ENCODE peak calls at places on chromosomes 16 and 17, in ten cellular contexts. One of them, this sample, is unnamed.

GRCh38 chr17:19022747-19023146 is 18.2 kb upstream of the FAM83G start:
- DNase-seq in stomach: no peak
- DNase-seq in HCT116: no peak
- DNase-seq in H1: no peak
- DNase-seq in right lobe of liver: peak; percentile 41
- DNase-seq in esophagus squamous epithelium: no peak
- DNase-seq in endothelial cell of umbilical vein: no peak
- DNase-seq in heart left ventricle: no peak
- DNase-seq in esophagus muscularis mucosa: no peak
- DNase-seq in A549: no peak
- DNase-seq in this sample: no peak

GRCh38 chr16:72974142-72974769 is 73.7 kb downstream of the ZFHX3 start:
- DNase-seq in H1: no peak
- DNase-seq in stomach: peak; percentile 60
- DNase-seq in heart left ventricle: no peak
- DNase-seq in esophagus squamous epithelium: no peak
- DNase-seq in esophagus muscularis mucosa: no peak
- DNase-seq in endothelial cell of umbilical vein: peak; percentile 90
- DNase-seq in HCT116: no peak
- DNase-seq in right lobe of liver: peak; percentile 71
- DNase-seq in A549: no peak
- DNase-seq in this sample: no peak

GRCh38 chr17:8739104-8739503 is 5.5 kb downstream of the CCDC42 start:
- DNase-seq in A549: no peak
- DNase-seq in stomach: no peak
- DNase-seq in right lobe of liver: no peak
- DNase-seq in endothelial cell of umbilical vein: no peak
- DNase-seq in esophagus squamous epithelium: no peak
- DNase-seq in H1: no peak
- DNase-seq in HCT116: no peak
- DNase-seq in heart left ventricle: no peak
- DNase-seq in esophagus muscularis mucosa: no peak
- DNase-seq in this sample: no peak

GRCh38 chr16:89452925-89453324 is 37.4 kb downstream of the ANKRD11 start:
- DNase-seq in heart left ventricle: no peak
- DNase-seq in esophagus muscularis mucosa: no peak
- DNase-seq in endothelial cell of umbilical vein: no peak
- DNase-seq in esophagus squamous epithelium: no peak
- DNase-seq in HCT116: no peak
- DNase-seq in right lobe of liver: no peak
- DNase-seq in H1: no peak
- DNase-seq in stomach: no peak
- DNase-seq in A549: no peak
- DNase-seq in this sample: no peak

GRCh38 chr17:66451188-66452149 is 149.1 kb downstream of the PRKCA start:
- DNase-seq in HCT116: no peak
- DNase-seq in esophagus squamous epithelium: no peak
- DNase-seq in esophagus muscularis mucosa: no peak
- DNase-seq in heart left ventricle: no peak
- DNase-seq in A549: peak; percentile 62
- DNase-seq in endothelial cell of umbilical vein: no peak
- DNase-seq in right lobe of liver: peak; percentile 81
- DNase-seq in stomach: peak; percentile 40
- DNase-seq in H1: no peak
- DNase-seq in this sample: no peak

GRCh38 chr17:51260960-51261958 is 913 bp downstream of the UTP18 start:
- DNase-seq in heart left ventricle: peak; percentile 68
- DNase-seq in right lobe of liver: peak; percentile 79
- DNase-seq in esophagus squamous epithelium: no peak
- DNase-seq in stomach: peak; percentile 74
- DNase-seq in esophagus muscularis mucosa: peak; percentile 91
- DNase-seq in HCT116: peak; percentile 35
- DNase-seq in H1: peak; percentile 47
- DNase-seq in A549: no peak
- DNase-seq in endothelial cell of umbilical vein: peak; percentile 53
- DNase-seq in this sample: peak; percentile 42

GRCh38 chr16:74760007-74760767 is 14.4 kb downstream of the FA2H start:
- DNase-seq in HCT116: no peak
- DNase-seq in right lobe of liver: peak; percentile 22
- DNase-seq in esophagus muscularis mucosa: no peak
- DNase-seq in H1: no peak
- DNase-seq in heart left ventricle: no peak
- DNase-seq in esophagus squamous epithelium: no peak
- DNase-seq in A549: peak; percentile 85
- DNase-seq in stomach: no peak
- DNase-seq in endothelial cell of umbilical vein: peak; percentile 37
- DNase-seq in this sample: no peak

GRCh38 chr17:2844386-2844785 is 48.1 kb downstream of the RAP1GAP2 start:
- DNase-seq in esophagus squamous epithelium: no peak
- DNase-seq in heart left ventricle: no peak
- DNase-seq in right lobe of liver: no peak
- DNase-seq in stomach: no peak
- DNase-seq in HCT116: no peak
- DNase-seq in A549: peak; percentile 96
- DNase-seq in esophagus muscularis mucosa: no peak
- DNase-seq in endothelial cell of umbilical vein: no peak
- DNase-seq in H1: no peak
- DNase-seq in this sample: no peak

GRCh38 chr16:592518-593306 is 2.8 kb downstream of the RAB40C start:
- DNase-seq in endothelial cell of umbilical vein: no peak
- DNase-seq in esophagus muscularis mucosa: no peak
- DNase-seq in HCT116: no peak
- DNase-seq in A549: no peak
- DNase-seq in esophagus squamous epithelium: no peak
- DNase-seq in right lobe of liver: peak; percentile 86
- DNase-seq in H1: no peak
- DNase-seq in stomach: peak; percentile 73
- DNase-seq in heart left ventricle: no peak
- DNase-seq in this sample: no peak

GRCh38 chr17:29740017-29740416 is 117.3 kb upstream of the CORO6 start:
- DNase-seq in HCT116: no peak
- DNase-seq in A549: no peak
- DNase-seq in heart left ventricle: no peak
- DNase-seq in right lobe of liver: no peak
- DNase-seq in esophagus squamous epithelium: no peak
- DNase-seq in esophagus muscularis mucosa: no peak
- DNase-seq in endothelial cell of umbilical vein: peak; percentile 12
- DNase-seq in H1: no peak
- DNase-seq in stomach: no peak
- DNase-seq in this sample: no peak

GRCh38 chr17:59618894-59619312 is 792 bp upstream of the CLTC start:
- DNase-seq in A549: no peak
- DNase-seq in esophagus muscularis mucosa: no peak
- DNase-seq in stomach: no peak
- DNase-seq in HCT116: no peak
- DNase-seq in esophagus squamous epithelium: no peak
- DNase-seq in H1: no peak
- DNase-seq in endothelial cell of umbilical vein: no peak
- DNase-seq in right lobe of liver: no peak
- DNase-seq in heart left ventricle: peak; percentile 93
- DNase-seq in this sample: no peak

GRCh38 chr17:1511290-1511689 is 5.1 kb downstream of the INPP5K start:
- DNase-seq in esophagus muscularis mucosa: no peak
- DNase-seq in HCT116: no peak
- DNase-seq in esophagus squamous epithelium: no peak
- DNase-seq in right lobe of liver: no peak
- DNase-seq in heart left ventricle: peak; percentile 77
- DNase-seq in stomach: no peak
- DNase-seq in H1: no peak
- DNase-seq in endothelial cell of umbilical vein: peak; percentile 75
- DNase-seq in A549: no peak
- DNase-seq in this sample: no peak

GRCh38 chr17:45395569-45396415 is 36.9 kb downstream of the ARHGAP27 start:
- DNase-seq in esophagus muscularis mucosa: no peak
- DNase-seq in H1: no peak
- DNase-seq in esophagus squamous epithelium: no peak
- DNase-seq in stomach: no peak
- DNase-seq in HCT116: no peak
- DNase-seq in right lobe of liver: peak; percentile 56
- DNase-seq in heart left ventricle: no peak
- DNase-seq in A549: no peak
- DNase-seq in endothelial cell of umbilical vein: no peak
- DNase-seq in this sample: no peak

GRCh38 chr17:77320501-77321256 is 179.9 kb downstream of the SEC14L1 start:
- DNase-seq in endothelial cell of umbilical vein: no peak
- DNase-seq in right lobe of liver: peak; percentile 58
- DNase-seq in H1: no peak
- DNase-seq in esophagus squamous epithelium: no peak
- DNase-seq in heart left ventricle: no peak
- DNase-seq in A549: peak; percentile 52
- DNase-seq in HCT116: no peak
- DNase-seq in stomach: no peak
- DNase-seq in esophagus muscularis mucosa: no peak
- DNase-seq in this sample: peak; percentile 61
- TF ChIP-seq POLR2A in endothelial cell of umbilical vein: no peak
- TF ChIP-seq POLR2A in right lobe of liver: no peak
- TF ChIP-seq POLR2A in H1: no peak
- TF ChIP-seq POLR2A in esophagus squamous epithelium: no peak
- TF ChIP-seq POLR2A in heart left ventricle: no peak
- TF ChIP-seq POLR2A in A549: no peak
- TF ChIP-seq POLR2A in HCT116: no peak
- TF ChIP-seq POLR2A in stomach: no peak
- TF ChIP-seq POLR2A in esophagus muscularis mucosa: no peak
- TF ChIP-seq POLR2A in this sample: no peak

DNA sequence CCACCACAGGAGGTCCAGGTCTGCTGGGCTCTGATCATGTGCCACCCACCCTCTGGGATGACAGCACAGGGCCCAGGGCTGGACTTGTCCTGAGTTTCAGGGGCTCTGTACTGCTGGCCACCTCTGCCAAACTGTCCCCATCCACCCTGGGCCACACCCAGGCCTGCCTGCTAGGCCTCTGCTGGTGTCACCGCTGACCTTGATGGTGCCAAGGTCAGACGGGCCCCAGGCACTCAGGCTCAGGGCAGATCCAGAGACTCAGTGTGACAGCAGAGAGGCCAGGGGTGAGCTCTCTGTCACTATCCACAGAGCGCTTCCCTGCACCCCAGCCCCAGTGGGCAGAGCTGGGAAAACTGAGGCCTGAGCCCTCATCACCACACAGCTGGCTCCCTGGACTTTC is 75.6 kb downstream of the RMI2 start:
- DNase-seq in right lobe of liver: peak; percentile 46
- DNase-seq in heart left ventricle: no peak
- DNase-seq in esophagus squamous epithelium: no peak
- DNase-seq in endothelial cell of umbilical vein: no peak
- DNase-seq in stomach: no peak
- DNase-seq in A549: no peak
- DNase-seq in esophagus muscularis mucosa: no peak
- DNase-seq in HCT116: no peak
- DNase-seq in H1: no peak
- DNase-seq in this sample: no peak
- TF ChIP-seq CTCF in right lobe of liver: no peak
- TF ChIP-seq CTCF in heart left ventricle: no peak
- TF ChIP-seq CTCF in esophagus squamous epithelium: no peak
- TF ChIP-seq CTCF in endothelial cell of umbilical vein: no peak
- TF ChIP-seq CTCF in stomach: no peak
- TF ChIP-seq CTCF in A549: no peak
- TF ChIP-seq CTCF in esophagus muscularis mucosa: no peak
- TF ChIP-seq CTCF in HCT116: no peak
- TF ChIP-seq CTCF in H1: no peak
- TF ChIP-seq CTCF in this sample: no peak

GRCh38 chr17:5234645-5235576 is at the start of gene SCIMP:
- DNase-seq in esophagus muscularis mucosa: no peak
- DNase-seq in H1: no peak
- DNase-seq in A549: no peak
- DNase-seq in right lobe of liver: peak; percentile 58
- DNase-seq in heart left ventricle: peak; percentile 49
- DNase-seq in HCT116: no peak
- DNase-seq in endothelial cell of umbilical vein: no peak
- DNase-seq in esophagus squamous epithelium: no peak
- DNase-seq in stomach: no peak
- DNase-seq in this sample: no peak
- TF ChIP-seq POLR2A in esophagus muscularis mucosa: no peak
- TF ChIP-seq POLR2A in H1: no peak
- TF ChIP-seq POLR2A in A549: no peak
- TF ChIP-seq POLR2A in right lobe of liver: peak; percentile 36
- TF ChIP-seq POLR2A in heart left ventricle: no peak
- TF ChIP-seq POLR2A in HCT116: no peak
- TF ChIP-seq POLR2A in endothelial cell of umbilical vein: no peak
- TF ChIP-seq POLR2A in esophagus squamous epithelium: no peak
- TF ChIP-seq POLR2A in stomach: no peak
- TF ChIP-seq POLR2A in this sample: no peak

GRCh38 chr16:67180166-67180565 is 3.6 kb downstream of the MATCAP1 start:
- DNase-seq in stomach: no peak
- DNase-seq in right lobe of liver: no peak
- DNase-seq in HCT116: no peak
- DNase-seq in endothelial cell of umbilical vein: no peak
- DNase-seq in H1: no peak
- DNase-seq in A549: no peak
- DNase-seq in esophagus muscularis mucosa: no peak
- DNase-seq in heart left ventricle: no peak
- DNase-seq in esophagus squamous epithelium: no peak
- DNase-seq in this sample: no peak

GRCh38 chr16:67181346-67181745 is 2.4 kb downstream of the MATCAP1 start:
- DNase-seq in esophagus squamous epithelium: no peak
- DNase-seq in A549: no peak
- DNase-seq in heart left ventricle: no peak
- DNase-seq in stomach: no peak
- DNase-seq in endothelial cell of umbilical vein: peak; percentile 69
- DNase-seq in esophagus muscularis mucosa: no peak
- DNase-seq in H1: no peak
- DNase-seq in right lobe of liver: no peak
- DNase-seq in HCT116: no peak
- DNase-seq in this sample: peak; percentile 76

GRCh38 chr16:67177743-67178699 is 5.7 kb downstream of the MATCAP1 start:
- DNase-seq in stomach: peak; percentile 88
- DNase-seq in right lobe of liver: peak; percentile 86
- DNase-seq in H1: peak; percentile 87
- DNase-seq in esophagus squamous epithelium: no peak
- DNase-seq in endothelial cell of umbilical vein: peak; percentile 42
- DNase-seq in HCT116: peak; percentile 93
- DNase-seq in heart left ventricle: no peak
- DNase-seq in A549: peak; percentile 76
- DNase-seq in esophagus muscularis mucosa: no peak
- DNase-seq in this sample: no peak

GRCh38 chr16:67182288-67182687 is 1.5 kb downstream of the MATCAP1 start:
- DNase-seq in heart left ventricle: no peak
- DNase-seq in HCT116: no peak
- DNase-seq in esophagus muscularis mucosa: no peak
- DNase-seq in H1: no peak
- DNase-seq in endothelial cell of umbilical vein: no peak
- DNase-seq in A549: no peak
- DNase-seq in stomach: no peak
- DNase-seq in esophagus squamous epithelium: no peak
- DNase-seq in right lobe of liver: no peak
- DNase-seq in this sample: no peak

DNA sequence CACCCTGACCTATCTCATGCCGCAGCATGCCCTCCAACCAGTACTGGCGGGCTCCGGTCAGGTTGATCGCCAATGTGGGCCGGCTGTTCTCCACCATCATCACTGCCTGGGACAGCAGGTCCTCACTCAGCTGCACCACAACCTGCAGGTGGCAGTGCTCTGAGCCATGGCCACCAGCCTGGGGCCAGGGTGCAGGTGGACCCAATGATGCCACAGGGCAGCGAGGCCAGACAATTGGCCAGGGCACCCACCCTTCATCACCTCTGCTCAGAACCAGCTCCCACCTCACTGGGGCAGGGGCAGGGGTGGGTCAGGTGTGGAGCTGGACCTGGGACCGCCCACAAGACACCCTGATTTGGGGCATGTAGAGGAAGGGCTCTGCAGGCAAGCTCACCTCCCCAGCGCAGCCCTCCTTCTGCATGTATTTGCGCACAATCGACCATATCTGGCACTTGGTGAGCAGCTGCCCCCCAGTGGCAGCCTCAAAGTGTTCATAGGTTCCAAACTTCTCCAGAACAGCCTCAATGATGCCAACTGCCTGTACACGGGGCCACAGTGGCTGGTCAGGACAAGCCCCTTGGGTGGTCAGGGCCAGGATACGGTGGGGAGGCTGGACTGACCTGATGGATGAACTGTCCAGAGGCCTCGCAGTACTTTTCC is 4.2 kb downstream of the MATCAP1 start:
- DNase-seq in HCT116: no peak
- DNase-seq in endothelial cell of umbilical vein: no peak
- DNase-seq in stomach: no peak
- DNase-seq in right lobe of liver: no peak
- DNase-seq in heart left ventricle: no peak
- DNase-seq in esophagus squamous epithelium: no peak
- DNase-seq in A549: peak; percentile 57
- DNase-seq in esophagus muscularis mucosa: no peak
- DNase-seq in H1: no peak
- DNase-seq in this sample: no peak
- TF ChIP-seq CTCF in HCT116: peak; percentile 39
- TF ChIP-seq CTCF in endothelial cell of umbilical vein: no peak
- TF ChIP-seq CTCF in stomach: no peak
- TF ChIP-seq CTCF in right lobe of liver: no peak
- TF ChIP-seq CTCF in heart left ventricle: no peak
- TF ChIP-seq CTCF in esophagus squamous epithelium: peak; percentile 20
- TF ChIP-seq CTCF in A549: peak; percentile 30
- TF ChIP-seq CTCF in esophagus muscularis mucosa: no peak
- TF ChIP-seq CTCF in H1: peak; percentile 67
- TF ChIP-seq CTCF in this sample: no peak